ENCODE peak calls at places on chromosome 1, in five cellular contexts. Z is RWPE1, L is NCI-H1417, U is thoracic aorta, J is right cardiac atrium. P is an unnamed sample.

GRCh38 chr1:180909462-180909976 is 3.2 kb upstream of the KIAA1614 start:
- DNase-seq in Z (no peak), L (no peak), U (no peak), J (no peak), P (no peak)

GRCh38 chr1:116261227-116261626 is 111.8 kb upstream of the ATP1A1 start:
- DNase-seq in Z (no peak), L (no peak), U (no peak), J (no peak), P (no peak)

GRCh38 chr1:8516793-8517556 is 199.1 kb downstream of the SLC45A1 start:
- DNase-seq in Z (no peak), L (peak), U (no peak), J (no peak), P (no peak)

GRCh38 chr1:206039046-206039929 is 13.7 kb upstream of the RHEX start:
- DNase-seq in Z (no peak), L (no peak), U (no peak), J (no peak), P (no peak)

GRCh38 chr1:66778969-66779368 is 22.1 kb downstream of the INSL5 start:
- DNase-seq in Z (no peak), L (no peak), U (no peak), J (no peak), P (no peak)

GRCh38 chr1:229624906-229625871 is 733 bp downstream of the TAF5L start:
- DNase-seq in Z (peak), L (peak), U (no peak), J (peak), P (peak)

GRCh38 chr1:178819123-178819522 is 51.8 kb downstream of the ANGPTL1 start:
- DNase-seq in Z (no peak), L (no peak), U (no peak), J (no peak), P (no peak)

GRCh38 chr1:15943515-15944307 is 32.2 kb downstream of the ZBTB17 start:
- DNase-seq in Z (no peak), L (no peak), U (no peak), J (no peak), P (no peak)

GRCh38 chr1:119790481-119791198 is 20.6 kb downstream of the REG4 start:
- DNase-seq in Z (no peak), L (no peak), U (no peak), J (no peak), P (no peak)

GRCh38 chr1:24793762-24794161 is 48.5 kb downstream of the CLIC4 start:
- DNase-seq in Z (no peak), L (no peak), U (no peak), J (no peak), P (no peak)

GRCh38 chr1:159943908-159944622 is 1.3 kb downstream of the IGSF9 start:
- DNase-seq in Z (peak), L (peak), U (no peak), J (no peak), P (peak)

GRCh38 chr1:183417691-183418491 is at the start of gene NMNAT2:
- DNase-seq in Z (peak), L (peak), U (no peak), J (peak), P (no peak)

GRCh38 chr1:4665456-4665855 is 11.0 kb downstream of the AJAP1 start:
- DNase-seq in Z (no peak), L (no peak), U (no peak), J (no peak), P (no peak)

P was measured in natural killer cell treated with Interleukin-12 subunit alpha and Interleukin-12 subunit beta and Interleukin-15 and Interleukin-18, amount 100 ng/mL, for 72 hours.